ENCODE peak calls at places on chromosomes 11 and 22, in four cellular contexts. One of them, this sample, is unnamed.
A peak's percentile ranks its signal among the peaks of the same experiment; 100 is the strongest.

GRCh38 chr11:36793542-36793926 is 195.5 kb upstream of the RAG2 start:
- DNase-seq in activated CD4-positive, alpha-beta T cell treated with anti-CD3 and anti-CD28 coated beads, Interleukin-2, amount 10 ng/mL, durations not matched to agents 7 days and 5 days: no peak
- DNase-seq in cardiac muscle cell: no peak
- DNase-seq in NB4: no peak
- DNase-seq in this sample: no peak

GRCh38 chr22:21682385-21683175 is 16.8 kb downstream of the PPIL2 start:
- DNase-seq in activated CD4-positive, alpha-beta T cell treated with anti-CD3 and anti-CD28 coated beads, Interleukin-2, amount 10 ng/mL, durations not matched to agents 7 days and 5 days: no peak
- DNase-seq in cardiac muscle cell: no peak
- DNase-seq in NB4: no peak
- DNase-seq in this sample: no peak

GRCh38 chr11:92357344-92357743 is 132.7 kb downstream of the FAT3 start:
- DNase-seq in activated CD4-positive, alpha-beta T cell treated with anti-CD3 and anti-CD28 coated beads, Interleukin-2, amount 10 ng/mL, durations not matched to agents 7 days and 5 days: no peak
- DNase-seq in cardiac muscle cell: no peak
- DNase-seq in NB4: no peak
- DNase-seq in this sample: no peak

GRCh38 chr11:119320593-119321524 is 3.9 kb upstream of the MCAM start:
- DNase-seq in activated CD4-positive, alpha-beta T cell treated with anti-CD3 and anti-CD28 coated beads, Interleukin-2, amount 10 ng/mL, durations not matched to agents 7 days and 5 days: peak; percentile 67
- DNase-seq in cardiac muscle cell: peak; percentile 79
- DNase-seq in NB4: peak; percentile 70
- DNase-seq in this sample: peak; percentile 44

GRCh38 chr11:44506375-44507016 is 59.0 kb upstream of the CD82 start:
- DNase-seq in activated CD4-positive, alpha-beta T cell treated with anti-CD3 and anti-CD28 coated beads, Interleukin-2, amount 10 ng/mL, durations not matched to agents 7 days and 5 days: no peak
- DNase-seq in cardiac muscle cell: no peak
- DNase-seq in NB4: peak; percentile 13
- DNase-seq in this sample: no peak

GRCh38 chr22:26923498-26923897 is 266.1 kb downstream of the MIAT start:
- DNase-seq in activated CD4-positive, alpha-beta T cell treated with anti-CD3 and anti-CD28 coated beads, Interleukin-2, amount 10 ng/mL, durations not matched to agents 7 days and 5 days: no peak
- DNase-seq in cardiac muscle cell: no peak
- DNase-seq in NB4: no peak
- DNase-seq in this sample: no peak

GRCh38 chr11:117300301-117300700 is 9.2 kb downstream of the BACE1-AS start:
- DNase-seq in activated CD4-positive, alpha-beta T cell treated with anti-CD3 and anti-CD28 coated beads, Interleukin-2, amount 10 ng/mL, durations not matched to agents 7 days and 5 days: no peak
- DNase-seq in cardiac muscle cell: peak; percentile 63
- DNase-seq in NB4: no peak
- DNase-seq in this sample: no peak

GRCh38 chr11:113384551-113384950 is 3.0 kb upstream of the ANKK1 start:
- DNase-seq in activated CD4-positive, alpha-beta T cell treated with anti-CD3 and anti-CD28 coated beads, Interleukin-2, amount 10 ng/mL, durations not matched to agents 7 days and 5 days: no peak
- DNase-seq in cardiac muscle cell: peak; percentile 94
- DNase-seq in NB4: no peak
- DNase-seq in this sample: no peak

GRCh38 chr22:36147196-36147788 is 13.3 kb downstream of the APOL3 start:
- DNase-seq in activated CD4-positive, alpha-beta T cell treated with anti-CD3 and anti-CD28 coated beads, Interleukin-2, amount 10 ng/mL, durations not matched to agents 7 days and 5 days: no peak
- DNase-seq in cardiac muscle cell: no peak
- DNase-seq in NB4: no peak
- DNase-seq in this sample: no peak

GRCh38 chr22:24594569-24595120 is 1.8 kb upstream of the LRRC75B start:
- DNase-seq in activated CD4-positive, alpha-beta T cell treated with anti-CD3 and anti-CD28 coated beads, Interleukin-2, amount 10 ng/mL, durations not matched to agents 7 days and 5 days: no peak
- DNase-seq in cardiac muscle cell: no peak
- DNase-seq in NB4: no peak
- DNase-seq in this sample: no peak

GRCh38 chr11:113806403-113806802 is 26.8 kb downstream of the CLDN25 start:
- DNase-seq in activated CD4-positive, alpha-beta T cell treated with anti-CD3 and anti-CD28 coated beads, Interleukin-2, amount 10 ng/mL, durations not matched to agents 7 days and 5 days: peak; percentile 39
- DNase-seq in cardiac muscle cell: peak; percentile 44
- DNase-seq in NB4: peak; percentile 54
- DNase-seq in this sample: peak; percentile 34